ENCODE peak calls at places on chromosomes 13 and 19, in five cellular contexts. K is cardiac muscle cell, B is iris pigment epithelial cell, E is breast epithelium, A is NCI-H774. Y is an unnamed sample.

GRCh38 chr19:55484571-55485438 is at the start of gene NAT14:
- DNase-seq in A (peak; percentile 67), B (peak; percentile 40), K (peak; percentile 84), E (no peak), Y (peak; percentile 91)

GRCh38 chr13:67803118-67803517 is 573.0 kb upstream of the PCDH9 start:
- DNase-seq in K (no peak), A (no peak), B (no peak), E (no peak), Y (no peak)

GRCh38 chr13:45974500-45974899 is 78.0 kb downstream of the ZC3H13 start:
- DNase-seq in K (no peak), A (no peak), E (no peak), B (no peak), Y (no peak)

GRCh38 chr13:94298346-94298745 is 181.1 kb downstream of the DCT start:
- DNase-seq in B (no peak), A (no peak), E (no peak), K (no peak), Y (no peak)

GRCh38 chr19:33487901-33488817 is 33.4 kb downstream of the PEPD start:
- DNase-seq in B (no peak), A (no peak), K (no peak), E (no peak), Y (no peak)

GRCh38 chr13:25872871-25873607 is 178.8 kb downstream of the SHISA2 start:
- DNase-seq in E (no peak), A (no peak), B (no peak), K (peak; percentile 72), Y (no peak)

GRCh38 chr19:7415163-7415856 is 66.6 kb downstream of the ARHGEF18 start:
- DNase-seq in B (peak; percentile 84), A (no peak), K (no peak), E (no peak), Y (no peak)

GRCh38 chr19:52171321-52172169 is at the start of gene ZNF836:
- DNase-seq in K (peak; percentile 87), E (peak; percentile 86), B (peak; percentile 66), A (peak; percentile 77), Y (peak; percentile 93)

GRCh38 chr19:40141546-40141945 is 49.7 kb upstream of the MAP3K10 start:
- DNase-seq in A (no peak), K (no peak), B (no peak), E (no peak), Y (no peak)

GRCh38 chr19:15551183-15552004 is 43.1 kb downstream of the CYP4F22 start:
- DNase-seq in K (no peak), E (no peak), B (no peak), A (peak; percentile 60), Y (peak; percentile 97)

GRCh38 chr13:21663197-21663596 is 7.7 kb upstream of the FGF9 start:
- DNase-seq in K (no peak), E (no peak), B (no peak), A (no peak), Y (no peak)

GRCh38 chr19:19040417-19040816 is 7.0 kb downstream of the ARMC6 start:
- DNase-seq in E (peak; percentile 76), B (peak; percentile 92), A (no peak), K (no peak), Y (no peak)

Y was measured in H9.